ENCODE peak calls at places on chromosomes 2 and 18, in seven cellular contexts. J, A, X, M, B, P and D are unnamed samples.

GRCh38 chr18:77068890-77069312 is 63.7 kb downstream of the MBP start:
- DNase-seq in J (peak; percentile 81), A (no peak), X (no peak), M (no peak), B (peak; percentile 52), P (no peak), D (no peak)

GRCh38 chr2:120791961-120792295 is 56.3 kb downstream of the GLI2 start:
- DNase-seq in J (no peak), A (no peak), X (no peak), M (no peak), B (no peak), P (no peak), D (no peak)

GRCh38 chr2:105176429-105176828 is 65.1 kb upstream of the GPR45 start:
- DNase-seq in J (no peak), A (no peak), X (no peak), M (no peak), B (no peak), P (no peak), D (no peak)

GRCh38 chr2:240435457-240435954 is at the start of gene GPC1:
- DNase-seq in J (peak; percentile 85), A (peak; percentile 80), X (peak; percentile 87), M (peak; percentile 51), B (peak; percentile 71), P (no peak), D (peak; percentile 64)

GRCh38 chr2:59458862-59459261 is 1094.6 kb downstream of the BCL11A start:
- DNase-seq in J (no peak), A (no peak), X (no peak), M (no peak), B (no peak), P (no peak), D (no peak)

GRCh38 chr2:159562248-159562647 is 54.1 kb downstream of the BAZ2B start:
- DNase-seq in J (no peak), A (no peak), X (no peak), M (no peak), B (no peak), P (no peak), D (no peak)

GRCh38 chr2:69381337-69381737 is 5.7 kb downstream of the GFPT1 start:
- DNase-seq in J (no peak), A (no peak), X (no peak), M (no peak), B (no peak), P (no peak), D (no peak)

GRCh38 chr2:79619442-79619841 is 106.6 kb downstream of the CTNNA2 start:
- DNase-seq in J (no peak), A (no peak), X (no peak), M (no peak), B (no peak), P (no peak), D (no peak)

GRCh38 chr2:52810460-52810859 is 957.1 kb upstream of the CHAC2 start:
- DNase-seq in J (no peak), A (no peak), X (peak; percentile 33), M (peak; percentile 11), B (no peak), P (no peak), D (peak; percentile 2)

GRCh38 chr18:22839488-22839930 is 93.6 kb upstream of the RBBP8 start:
- DNase-seq in J (no peak), A (no peak), X (no peak), M (no peak), B (no peak), P (no peak), D (no peak)

GRCh38 chr2:127140543-127140942 is 33.6 kb upstream of the BIN1 start:
- DNase-seq in J (no peak), A (no peak), X (no peak), M (no peak), B (no peak), P (no peak), D (no peak)

GRCh38 chr2:157150747-157151146 is 106.8 kb upstream of the GALNT5 start:
- DNase-seq in J (no peak), A (no peak), X (no peak), M (no peak), B (no peak), P (no peak), D (no peak)

GRCh38 chr2:110101280-110101844 is 14.3 kb downstream of the MALL start:
- DNase-seq in J (peak; percentile 92), A (peak; percentile 94), X (peak; percentile 99), M (no peak), B (no peak), P (no peak), D (no peak)

GRCh38 chr18:69948919-69949537 is 1.4 kb upstream of the CD226 start:
- DNase-seq in J (no peak), A (no peak), X (peak; percentile 8), M (no peak), B (peak; percentile 77), P (no peak), D (no peak)

GRCh38 chr2:168317282-168317681 is 69.9 kb upstream of the STK39 start:
- DNase-seq in J (no peak), A (no peak), X (no peak), M (no peak), B (no peak), P (no peak), D (no peak)